ENCODE peak calls at places on chromosomes 2 and 18, in eight cellular contexts. Z is left lung, K is A549, Y is GM10248, B is RWPE1, J is fibroblast of pulmonary artery, N is Calu3, T is spleen. E is an unnamed sample.

GRCh38 chr2:120319686-120320317 is 26.1 kb upstream of the INHBB start:
- DNase-seq in K (no peak), N (no peak), Y (no peak), Z (peak), B (no peak), J (no peak), T (peak), E (no peak)

GRCh38 chr2:238834982-238835381 is 12.9 kb upstream of the TWIST2 start:
- DNase-seq in K (no peak), B (no peak), J (no peak), T (no peak), N (no peak), Z (no peak), Y (no peak), E (no peak)

GRCh38 chr2:236731767-236732580 is 162.3 kb downstream of the ACKR3 start:
- DNase-seq in T (no peak), J (peak), N (no peak), K (peak), Y (no peak), Z (no peak), B (peak), E (no peak)

GRCh38 chr2:120293991-120294329 is 41.3 kb downstream of the RALB start:
- DNase-seq in K (no peak), N (no peak), Z (no peak), Y (peak), B (no peak), T (no peak), J (no peak), E (no peak)

GRCh38 chr2:230413465-230413864 is 2.5 kb upstream of the SP100 start:
- DNase-seq in T (no peak), B (no peak), Z (no peak), N (no peak), K (peak), J (no peak), Y (no peak), E (no peak)

GRCh38 chr2:201450910-201451329 is 338 bp downstream of the TRAK2 start:
- DNase-seq in K (no peak), T (no peak), N (no peak), B (peak), J (peak), Z (no peak), Y (no peak), E (no peak)

GRCh38 chr2:120861576-120862191 is 126.0 kb downstream of the GLI2 start:
- DNase-seq in B (no peak), Y (no peak), K (no peak), J (no peak), Z (peak), T (peak), N (no peak), E (no peak)

GRCh38 chr2:148922776-148923175 is 47.7 kb downstream of the KIF5C start:
- DNase-seq in Z (no peak), N (no peak), Y (no peak), J (no peak), K (no peak), B (peak), T (no peak), E (no peak)

GRCh38 chr2:218701806-218702205 is 8.8 kb upstream of the TTLL4 start:
- DNase-seq in Z (no peak), T (no peak), B (no peak), N (no peak), J (no peak), Y (no peak), K (no peak), E (no peak)

GRCh38 chr2:100730290-100730868 is 89.6 kb upstream of the NPAS2 start:
- DNase-seq in K (peak), T (no peak), Y (peak), B (peak), N (peak), J (peak), Z (no peak), E (no peak)

GRCh38 chr2:156083707-156084494 is 248.6 kb downstream of the NR4A2 start:
- DNase-seq in Z (peak), Y (no peak), N (peak), T (no peak), K (peak), J (no peak), B (no peak), E (no peak)

GRCh38 chr2:88187038-88187676 is 17.0 kb downstream of the THNSL2 start:
- DNase-seq in Z (no peak), B (peak), N (peak), K (peak), T (no peak), Y (peak), J (peak), E (no peak)

GRCh38 chr2:237315170-237315880 is 98.6 kb downstream of the COL6A3 start:
- DNase-seq in B (no peak), N (peak), J (peak), T (no peak), Y (no peak), Z (peak), K (no peak), E (no peak)

GRCh38 chr2:128178144-128178649 is 87.2 kb downstream of the UGGT1 start:
- DNase-seq in Z (no peak), K (no peak), N (no peak), J (no peak), B (no peak), Y (no peak), T (no peak), E (no peak)

GRCh38 chr18:24426398-24427294 is at the start of gene IMPACT:
- DNase-seq in Z (peak), T (peak), N (peak), B (peak), K (peak), Y (peak), J (peak), E (peak)

GRCh38 chr2:14903709-14904374 is 271.3 kb downstream of the LRATD1 start:
- DNase-seq in Y (peak), N (peak), J (no peak), K (peak), Z (peak), B (peak), T (peak), E (no peak)

GRCh38 chr18:49238433-49239042 is 221.9 kb downstream of the DYM start:
- DNase-seq in T (no peak), K (peak), N (peak), J (peak), B (no peak), Y (no peak), Z (no peak), E (no peak)

GRCh38 chr18:74493689-74494088 is 2.5 kb upstream of the CNDP2 start:
- DNase-seq in B (no peak), N (peak), J (peak), Z (no peak), T (no peak), Y (peak), K (peak), E (peak)

GRCh38 chr2:20933692-20934091 is 110.2 kb downstream of the APOB start:
- DNase-seq in J (no peak), Y (no peak), T (no peak), K (no peak), N (no peak), Z (no peak), B (no peak), E (no peak)

GRCh38 chr18:48688961-48689360 is 150.1 kb downstream of the CTIF start:
- DNase-seq in T (no peak), Z (no peak), J (no peak), Y (no peak), N (no peak), K (no peak), B (no peak), E (no peak)

GRCh38 chr2:204900910-204901309 is 355.6 kb downstream of the PARD3B start:
- DNase-seq in J (peak), Z (no peak), N (peak), Y (no peak), K (peak), T (no peak), B (no peak), E (no peak)

GRCh38 chr2:218881744-218882462 is 1.3 kb downstream of the WNT10A start:
- DNase-seq in T (peak), B (no peak), K (no peak), Y (no peak), N (no peak), Z (no peak), J (no peak), E (no peak)

GRCh38 chr2:100748673-100749072 is 71.3 kb upstream of the NPAS2 start:
- DNase-seq in T (no peak), Z (no peak), K (no peak), Y (no peak), N (no peak), B (no peak), J (no peak), E (no peak)

GRCh38 chr18:79606621-79607331 is 72.8 kb upstream of the CTDP1 start:
- DNase-seq in K (no peak), Y (no peak), Z (peak), J (no peak), T (peak), B (no peak), N (no peak), E (no peak)
- TF ChIP-seq CTCF in K (no peak), Y (no peak), Z (no peak), J (no peak), T (no peak), B (no peak), N (no peak), E (no peak)

GRCh38 chr18:12604445-12605007 is 53.4 kb downstream of the SPIRE1 start:
- DNase-seq in Z (no peak), J (no peak), K (no peak), N (no peak), Y (no peak), T (no peak), B (no peak), E (no peak)
- TF ChIP-seq CTCF in Z (no peak), J (no peak), K (no peak), N (peak), Y (no peak), T (no peak), B (no peak), E (no peak)

GRCh38 chr2:159445307-159445706 is 158.8 kb upstream of the WDSUB1 start:
- DNase-seq in T (no peak), N (no peak), J (no peak), K (no peak), Y (no peak), B (no peak), Z (no peak), E (no peak)
- TF ChIP-seq CTCF in T (no peak), N (no peak), J (no peak), K (no peak), Y (no peak), B (no peak), Z (no peak), E (no peak)

DNA sequence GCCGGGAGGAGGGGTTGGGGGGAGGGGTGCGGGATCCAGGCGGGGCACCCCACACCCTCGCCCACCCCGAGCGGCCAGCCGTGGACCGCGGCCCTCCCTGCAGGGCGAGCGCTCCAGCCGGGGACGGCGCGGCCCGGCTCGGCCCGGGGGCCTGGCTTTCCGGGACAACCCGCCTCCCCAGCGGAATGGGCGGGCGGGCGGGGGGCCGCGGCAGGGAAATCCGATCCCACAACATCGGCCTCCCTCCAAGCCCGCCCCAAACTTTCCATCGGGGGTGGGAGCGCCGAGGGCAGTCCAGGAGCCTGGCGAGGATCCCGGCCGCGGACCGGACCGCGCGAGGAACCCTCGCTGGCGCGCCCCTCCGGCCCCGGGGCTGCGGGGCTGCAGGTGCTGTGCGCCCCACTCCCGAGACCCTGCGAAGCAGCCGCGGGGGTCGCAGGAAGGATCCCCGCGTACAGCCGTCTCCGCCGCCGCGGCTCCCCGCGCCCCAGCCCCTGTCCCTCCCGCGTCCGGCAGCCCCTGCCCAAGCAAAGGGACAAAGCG is 528 bp downstream of the SEMA4C start:
- DNase-seq in Y (no peak), K (peak), B (peak), J (peak), T (peak), N (peak), Z (peak), E (no peak)
- TF ChIP-seq CTCF in Y (no peak), K (no peak), B (peak), J (no peak), T (peak), N (peak), Z (no peak), E (peak)

GRCh38 chr2:177193240-177193639 is 19.4 kb upstream of the HNRNPA3 start:
- DNase-seq in J (no peak), T (no peak), Z (no peak), N (no peak), Y (peak), B (no peak), K (no peak), E (no peak)

GRCh38 chr2:177190941-177191340 is 21.7 kb upstream of the HNRNPA3 start:
- DNase-seq in Y (no peak), J (no peak), N (no peak), B (no peak), Z (no peak), T (no peak), K (no peak), E (no peak)

GRCh38 chr2:177192788-177193187 is 19.8 kb upstream of the HNRNPA3 start:
- DNase-seq in N (no peak), J (no peak), Y (no peak), B (no peak), Z (no peak), K (no peak), T (no peak), E (no peak)

DNA sequence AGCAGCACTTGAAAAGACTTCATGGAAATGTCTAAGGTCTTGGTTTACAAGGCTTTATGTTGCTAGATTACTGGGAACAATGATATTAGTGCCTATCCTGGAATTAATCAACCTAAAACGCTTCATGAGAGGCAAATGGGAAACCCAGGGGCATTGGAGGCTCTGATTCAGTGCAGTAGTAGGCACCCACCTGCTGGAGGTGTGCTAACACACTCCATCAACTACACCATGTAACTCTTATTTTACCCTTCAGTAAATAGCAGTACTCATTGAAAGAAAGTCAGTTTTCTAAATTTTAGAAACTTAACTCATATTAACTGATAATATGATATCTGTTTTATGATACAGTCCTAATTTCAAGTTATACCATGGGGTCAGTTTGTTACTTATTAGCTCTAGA is 17.4 kb upstream of the HNRNPA3 start:
- DNase-seq in K (no peak), Z (no peak), Y (no peak), B (no peak), T (no peak), N (no peak), J (no peak), E (no peak)
- TF ChIP-seq CTCF in K (no peak), Z (no peak), Y (peak), B (no peak), T (no peak), N (no peak), J (no peak), E (no peak)